ENCODE peak calls at places on chromosomes 13 and 19, in ten cellular contexts. J is cardiac muscle cell, R is Panc1, U is HCT116, Y is H1, E is uterus, C is thoracic aorta, W is pancreas, K is left lung, G is mesenchymal stem cell. I is an unnamed sample.
A peak's percentile ranks its signal among the peaks of the same experiment; 100 is the strongest.

GRCh38 chr13:46385946-46386345 is 1.1 kb downstream of the RUBCNL start:
- DNase-seq in J (no peak), R (no peak), U (no peak), Y (no peak), E (no peak), C (no peak), W (no peak), K (no peak), G (no peak), I (no peak)

GRCh38 chr13:53854321-53854720 is 825.7 kb downstream of the OLFM4 start:
- DNase-seq in J (no peak), R (no peak), U (no peak), Y (no peak), E (no peak), C (no peak), W (no peak), K (no peak), G (no peak), I (no peak)

GRCh38 chr19:33399081-33399744 is 25.7 kb downstream of the CEBPG start:
- DNase-seq in J (no peak), R (no peak), U (no peak), Y (no peak), E (no peak), C (no peak), W (peak; percentile 42), K (peak; percentile 74), G (no peak), I (peak; percentile 13)

GRCh38 chr19:277581-278165 is 13.5 kb downstream of the PLPP2 start:
- DNase-seq in J (peak; percentile 63), R (no peak), U (no peak), Y (no peak), E (no peak), C (no peak), W (no peak), K (no peak), G (peak; percentile 34), I (no peak)

GRCh38 chr19:13143135-13143534 is 7.0 kb downstream of the STX10 start:
- DNase-seq in J (peak; percentile 77), R (no peak), U (no peak), Y (no peak), E (no peak), C (no peak), W (no peak), K (no peak), G (peak; percentile 75), I (no peak)

GRCh38 chr13:112446867-112447266 is 70.7 kb downstream of the SPACA7 start:
- DNase-seq in J (no peak), R (no peak), U (no peak), Y (no peak), E (no peak), C (no peak), W (peak; percentile 64), K (peak; percentile 78), G (no peak), I (no peak)

GRCh38 chr13:27336005-27336673 is 65.5 kb downstream of the RASL11A start:
- DNase-seq in J (peak; percentile 21), R (no peak), U (no peak), Y (no peak), E (no peak), C (no peak), W (no peak), K (no peak), G (peak; percentile 70), I (no peak)

GRCh38 chr19:44741841-44742352 is 6.6 kb upstream of the BCL3 start:
- DNase-seq in J (peak; percentile 100), R (peak; percentile 89), U (peak; percentile 98), Y (no peak), E (peak; percentile 99), C (peak; percentile 96), W (peak; percentile 99), K (peak; percentile 96), G (peak; percentile 100), I (peak; percentile 99)

GRCh38 chr19:22144394-22144793 is 52.4 kb downstream of the ZNF676 start:
- DNase-seq in J (peak; percentile 26), R (no peak), U (peak; percentile 3), Y (no peak), E (no peak), C (no peak), W (no peak), K (no peak), G (peak; percentile 18), I (no peak)

GRCh38 chr13:99626461-99627082 is 125.3 kb downstream of the TM9SF2 start:
- DNase-seq in J (peak; percentile 50), R (no peak), U (peak; percentile 37), Y (no peak), E (peak; percentile 20), C (no peak), W (no peak), K (no peak), G (no peak), I (peak; percentile 41)

GRCh38 chr19:17329768-17330545 is 4.7 kb downstream of the ANO8 start:
- DNase-seq in J (no peak), R (no peak), U (no peak), Y (no peak), E (no peak), C (no peak), W (peak; percentile 66), K (no peak), G (no peak), I (no peak)

GRCh38 chr13:112958127-112958989 is 10.7 kb upstream of the MCF2L start:
- DNase-seq in J (no peak), R (no peak), U (no peak), Y (no peak), E (no peak), C (no peak), W (peak; percentile 39), K (no peak), G (no peak), I (peak; percentile 52)

DNA sequence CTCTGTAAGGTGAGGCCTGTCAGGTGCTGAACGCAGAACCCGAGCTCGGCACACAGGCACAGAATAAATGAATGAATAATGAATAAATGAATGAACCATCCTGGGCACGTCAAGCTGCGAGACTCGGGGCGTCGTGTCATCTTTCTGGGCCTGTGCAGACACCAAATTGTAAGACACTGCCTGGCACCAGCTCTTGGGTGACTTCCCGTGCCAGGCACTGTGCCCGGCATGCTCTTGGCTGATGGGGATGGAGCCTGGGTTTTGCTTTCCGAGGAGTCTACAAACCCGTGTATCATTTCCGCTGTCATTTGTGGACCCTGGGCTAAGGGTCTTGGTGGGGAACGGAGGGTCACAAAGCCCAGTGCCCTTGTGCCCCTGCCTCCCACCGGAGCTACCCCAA is 43.9 kb downstream of the CELF5 start:
- DNase-seq in J (no peak), R (no peak), U (no peak), Y (no peak), E (no peak), C (no peak), W (no peak), K (no peak), G (no peak), I (no peak)
- H3K4me1 ChIP-seq in J (no peaks in the 10 kb centered on the region), R (no peaks in the 10 kb centered on the region), U (no peaks in the 10 kb centered on the region), Y (no peaks in the 10 kb centered on the region), E (no peaks in the 10 kb centered on the region), C (no peaks in the 10 kb centered on the region), W (no peaks in the 10 kb centered on the region), K (no peaks in the 10 kb centered on the region), G (no peaks in the 10 kb centered on the region), I (no peaks in the 10 kb centered on the region)

DNA sequence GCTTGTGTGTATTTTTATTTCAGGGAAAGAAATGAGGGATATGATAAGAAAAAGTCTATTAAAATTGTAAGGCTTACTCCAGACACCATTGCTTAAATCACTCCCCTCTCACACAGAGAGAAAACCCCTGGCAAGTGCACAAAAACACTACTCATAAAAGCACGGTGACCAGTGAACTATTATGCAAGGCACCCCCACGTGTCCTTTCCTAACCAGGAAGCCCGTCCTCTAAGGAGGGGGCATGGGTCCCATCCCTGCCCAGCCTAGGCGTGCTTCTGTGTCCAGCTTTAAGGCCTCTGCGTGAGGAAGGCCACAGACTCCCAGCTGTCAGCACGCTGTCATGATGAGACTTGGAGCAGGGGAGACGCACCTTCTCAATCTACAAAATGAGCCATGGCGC is 83.5 kb downstream of the SLC7A1 start:
- DNase-seq in J (peak; percentile 75), R (no peak), U (no peak), Y (no peak), E (peak; percentile 82), C (no peak), W (no peak), K (no peak), G (no peak), I (peak; percentile 84)
- H3K27ac ChIP-seq in J (no peak overlapping the region), R (no peak overlapping the region), U (no peak overlapping the region), Y (no peak overlapping the region), E (peak overlapping the region; percentile 79), C (no peak overlapping the region), W (no peak overlapping the region), K (no peak overlapping the region), G (no peak overlapping the region), I (no peak overlapping the region)

GRCh38 chr19:45766919-45767346 is 2.1 kb downstream of the SIX5 start:
- DNase-seq in J (no peak), R (no peak), U (no peak), Y (no peak), E (no peak), C (no peak), W (peak; percentile 89), K (peak; percentile 81), G (no peak), I (no peak)
- H3K4me1 ChIP-seq in J (peaks cover 48% of the 10 kb centered on the region), R (peaks cover 27% of the 10 kb centered on the region), U (peaks cover 48% of the 10 kb centered on the region), Y (peaks cover 7% of the 10 kb centered on the region), E (peaks cover 37% of the 10 kb centered on the region), C (peaks cover 50% of the 10 kb centered on the region), W (peaks cover 23% of the 10 kb centered on the region), K (peaks cover 16% of the 10 kb centered on the region), G (peaks cover 52% of the 10 kb centered on the region), I (peaks cover 45% of the 10 kb centered on the region)

DNA sequence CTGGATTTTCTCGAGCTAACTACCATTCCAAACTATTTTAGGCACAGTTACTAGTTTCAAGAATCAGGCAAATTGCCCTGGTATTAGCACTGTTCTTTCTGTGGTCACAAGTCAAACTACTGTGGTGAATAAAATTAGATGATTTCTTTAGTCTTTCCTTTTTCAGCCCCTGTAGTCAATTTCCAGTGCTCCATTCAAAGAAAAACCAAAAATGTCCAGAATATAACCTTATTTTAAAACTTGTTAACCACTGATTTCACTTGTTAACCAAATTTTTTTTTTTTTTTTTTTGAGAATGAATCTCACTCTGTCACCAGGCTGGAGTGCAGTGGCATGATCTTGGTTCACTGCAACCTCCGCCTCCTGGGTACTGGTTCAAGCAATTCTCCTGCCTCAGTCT is 50.6 kb upstream of the USPL1 start:
- DNase-seq in J (no peak), R (no peak), U (no peak), Y (no peak), E (no peak), C (no peak), W (no peak), K (no peak), G (no peak), I (no peak)
- H3K27ac ChIP-seq in J (no peak overlapping the region), R (no peak overlapping the region), U (no peak overlapping the region), Y (no peak overlapping the region), E (no peak overlapping the region), C (no peak overlapping the region), W (no peak overlapping the region), K (no peak overlapping the region), G (no peak overlapping the region), I (no peak overlapping the region)

I was measured in tibial artery.